ENCODE peak calls at places on chromosomes 4 and X, in ten cellular contexts. One of them, this sample, is unnamed.

GRCh38 chrX:2664497-2664896 is 26.6 kb upstream of the CD99 start:
- DNase-seq in cardiac muscle cell: no peak
- DNase-seq in activated CD8-positive, alpha-beta memory T cell treated with anti-CD3 and anti-CD28 coated beads, Interleukin-2, amount 10 ng/mL, durations not matched to agents 7 days and 5 days: no peak
- DNase-seq in heart right ventricle: peak; percentile 69
- DNase-seq in NCI-H1436: no peak
- DNase-seq in SJSA1: no peak
- DNase-seq in HFFc6: no peak
- DNase-seq in activated CD8-positive, alpha-beta T cell treated with anti-CD3 and anti-CD28 coated beads, Interleukin-2, amount 10 ng/mL, durations not matched to agents 7 days and 5 days: no peak
- DNase-seq in H1: no peak
- DNase-seq in Karpas-422: no peak
- DNase-seq in this sample: no peak

GRCh38 chr4:4477796-4478195 is 64.1 kb downstream of the STX18 start:
- DNase-seq in HFFc6: no peak
- DNase-seq in Karpas-422: no peak
- DNase-seq in heart right ventricle: no peak
- DNase-seq in cardiac muscle cell: no peak
- DNase-seq in activated CD8-positive, alpha-beta T cell treated with anti-CD3 and anti-CD28 coated beads, Interleukin-2, amount 10 ng/mL, durations not matched to agents 7 days and 5 days: no peak
- DNase-seq in SJSA1: no peak
- DNase-seq in H1: no peak
- DNase-seq in NCI-H1436: no peak
- DNase-seq in activated CD8-positive, alpha-beta memory T cell treated with anti-CD3 and anti-CD28 coated beads, Interleukin-2, amount 10 ng/mL, durations not matched to agents 7 days and 5 days: no peak
- DNase-seq in this sample: no peak

GRCh38 chr4:165381821-165382373 is 3.1 kb downstream of the CPE start:
- DNase-seq in HFFc6: no peak
- DNase-seq in activated CD8-positive, alpha-beta T cell treated with anti-CD3 and anti-CD28 coated beads, Interleukin-2, amount 10 ng/mL, durations not matched to agents 7 days and 5 days: no peak
- DNase-seq in H1: no peak
- DNase-seq in Karpas-422: no peak
- DNase-seq in cardiac muscle cell: no peak
- DNase-seq in SJSA1: no peak
- DNase-seq in heart right ventricle: no peak
- DNase-seq in NCI-H1436: no peak
- DNase-seq in activated CD8-positive, alpha-beta memory T cell treated with anti-CD3 and anti-CD28 coated beads, Interleukin-2, amount 10 ng/mL, durations not matched to agents 7 days and 5 days: no peak
- DNase-seq in this sample: no peak

GRCh38 chr4:67751260-67751659 is 2.9 kb downstream of the GNRHR start:
- DNase-seq in activated CD8-positive, alpha-beta T cell treated with anti-CD3 and anti-CD28 coated beads, Interleukin-2, amount 10 ng/mL, durations not matched to agents 7 days and 5 days: no peak
- DNase-seq in SJSA1: no peak
- DNase-seq in cardiac muscle cell: no peak
- DNase-seq in HFFc6: peak; percentile 18
- DNase-seq in Karpas-422: no peak
- DNase-seq in H1: no peak
- DNase-seq in heart right ventricle: no peak
- DNase-seq in activated CD8-positive, alpha-beta memory T cell treated with anti-CD3 and anti-CD28 coated beads, Interleukin-2, amount 10 ng/mL, durations not matched to agents 7 days and 5 days: no peak
- DNase-seq in NCI-H1436: no peak
- DNase-seq in this sample: no peak

GRCh38 chrX:1321689-1322088 is 14.9 kb upstream of the IL3RA start:
- DNase-seq in Karpas-422: no peak
- DNase-seq in heart right ventricle: no peak
- DNase-seq in activated CD8-positive, alpha-beta memory T cell treated with anti-CD3 and anti-CD28 coated beads, Interleukin-2, amount 10 ng/mL, durations not matched to agents 7 days and 5 days: no peak
- DNase-seq in cardiac muscle cell: no peak
- DNase-seq in NCI-H1436: no peak
- DNase-seq in HFFc6: no peak
- DNase-seq in H1: no peak
- DNase-seq in activated CD8-positive, alpha-beta T cell treated with anti-CD3 and anti-CD28 coated beads, Interleukin-2, amount 10 ng/mL, durations not matched to agents 7 days and 5 days: no peak
- DNase-seq in SJSA1: no peak
- DNase-seq in this sample: no peak

GRCh38 chr4:20015825-20016224 is 235.9 kb upstream of the SLIT2 start:
- DNase-seq in H1: no peak
- DNase-seq in NCI-H1436: no peak
- DNase-seq in HFFc6: no peak
- DNase-seq in activated CD8-positive, alpha-beta T cell treated with anti-CD3 and anti-CD28 coated beads, Interleukin-2, amount 10 ng/mL, durations not matched to agents 7 days and 5 days: no peak
- DNase-seq in heart right ventricle: no peak
- DNase-seq in SJSA1: no peak
- DNase-seq in cardiac muscle cell: no peak
- DNase-seq in Karpas-422: no peak
- DNase-seq in activated CD8-positive, alpha-beta memory T cell treated with anti-CD3 and anti-CD28 coated beads, Interleukin-2, amount 10 ng/mL, durations not matched to agents 7 days and 5 days: no peak
- DNase-seq in this sample: no peak

GRCh38 chr4:75338352-75338880 is 175.8 kb downstream of the RCHY1 start:
- DNase-seq in NCI-H1436: no peak
- DNase-seq in Karpas-422: no peak
- DNase-seq in heart right ventricle: no peak
- DNase-seq in cardiac muscle cell: no peak
- DNase-seq in activated CD8-positive, alpha-beta memory T cell treated with anti-CD3 and anti-CD28 coated beads, Interleukin-2, amount 10 ng/mL, durations not matched to agents 7 days and 5 days: no peak
- DNase-seq in activated CD8-positive, alpha-beta T cell treated with anti-CD3 and anti-CD28 coated beads, Interleukin-2, amount 10 ng/mL, durations not matched to agents 7 days and 5 days: no peak
- DNase-seq in H1: no peak
- DNase-seq in SJSA1: peak; percentile 41
- DNase-seq in HFFc6: no peak
- DNase-seq in this sample: no peak

GRCh38 chr4:95636061-95636460 is 87.3 kb upstream of the UNC5C start:
- DNase-seq in Karpas-422: no peak
- DNase-seq in activated CD8-positive, alpha-beta memory T cell treated with anti-CD3 and anti-CD28 coated beads, Interleukin-2, amount 10 ng/mL, durations not matched to agents 7 days and 5 days: no peak
- DNase-seq in HFFc6: no peak
- DNase-seq in SJSA1: no peak
- DNase-seq in activated CD8-positive, alpha-beta T cell treated with anti-CD3 and anti-CD28 coated beads, Interleukin-2, amount 10 ng/mL, durations not matched to agents 7 days and 5 days: no peak
- DNase-seq in H1: no peak
- DNase-seq in heart right ventricle: no peak
- DNase-seq in NCI-H1436: no peak
- DNase-seq in cardiac muscle cell: no peak
- DNase-seq in this sample: no peak

GRCh38 chrX:142637206-142637605 is 388.5 kb upstream of the SPANXN4 start:
- DNase-seq in H1: no peak
- DNase-seq in heart right ventricle: no peak
- DNase-seq in activated CD8-positive, alpha-beta memory T cell treated with anti-CD3 and anti-CD28 coated beads, Interleukin-2, amount 10 ng/mL, durations not matched to agents 7 days and 5 days: no peak
- DNase-seq in NCI-H1436: no peak
- DNase-seq in SJSA1: no peak
- DNase-seq in HFFc6: no peak
- DNase-seq in Karpas-422: no peak
- DNase-seq in activated CD8-positive, alpha-beta T cell treated with anti-CD3 and anti-CD28 coated beads, Interleukin-2, amount 10 ng/mL, durations not matched to agents 7 days and 5 days: no peak
- DNase-seq in cardiac muscle cell: no peak
- DNase-seq in this sample: no peak

GRCh38 chr4:3294401-3295241 is 1.8 kb downstream of the RGS12 start:
- DNase-seq in heart right ventricle: no peak
- DNase-seq in SJSA1: no peak
- DNase-seq in activated CD8-positive, alpha-beta T cell treated with anti-CD3 and anti-CD28 coated beads, Interleukin-2, amount 10 ng/mL, durations not matched to agents 7 days and 5 days: peak; percentile 19
- DNase-seq in activated CD8-positive, alpha-beta memory T cell treated with anti-CD3 and anti-CD28 coated beads, Interleukin-2, amount 10 ng/mL, durations not matched to agents 7 days and 5 days: peak; percentile 40
- DNase-seq in HFFc6: no peak
- DNase-seq in H1: no peak
- DNase-seq in NCI-H1436: no peak
- DNase-seq in Karpas-422: no peak
- DNase-seq in cardiac muscle cell: no peak
- DNase-seq in this sample: no peak

GRCh38 chrX:56576721-56577120 is 13.3 kb downstream of the UBQLN2 start:
- DNase-seq in HFFc6: no peak
- DNase-seq in cardiac muscle cell: no peak
- DNase-seq in activated CD8-positive, alpha-beta memory T cell treated with anti-CD3 and anti-CD28 coated beads, Interleukin-2, amount 10 ng/mL, durations not matched to agents 7 days and 5 days: no peak
- DNase-seq in heart right ventricle: no peak
- DNase-seq in Karpas-422: no peak
- DNase-seq in SJSA1: no peak
- DNase-seq in activated CD8-positive, alpha-beta T cell treated with anti-CD3 and anti-CD28 coated beads, Interleukin-2, amount 10 ng/mL, durations not matched to agents 7 days and 5 days: no peak
- DNase-seq in NCI-H1436: no peak
- DNase-seq in H1: no peak
- DNase-seq in this sample: no peak

GRCh38 chr4:86358176-86358701 is 1.6 kb downstream of the MAPK10 start:
- DNase-seq in activated CD8-positive, alpha-beta memory T cell treated with anti-CD3 and anti-CD28 coated beads, Interleukin-2, amount 10 ng/mL, durations not matched to agents 7 days and 5 days: no peak
- DNase-seq in SJSA1: no peak
- DNase-seq in activated CD8-positive, alpha-beta T cell treated with anti-CD3 and anti-CD28 coated beads, Interleukin-2, amount 10 ng/mL, durations not matched to agents 7 days and 5 days: no peak
- DNase-seq in heart right ventricle: no peak
- DNase-seq in Karpas-422: peak; percentile 74
- DNase-seq in NCI-H1436: no peak
- DNase-seq in H1: no peak
- DNase-seq in cardiac muscle cell: peak; percentile 10
- DNase-seq in HFFc6: no peak
- DNase-seq in this sample: no peak

GRCh38 chr4:145177511-145177905 is 2.9 kb downstream of the OTUD4 start:
- DNase-seq in heart right ventricle: peak; percentile 37
- DNase-seq in NCI-H1436: no peak
- DNase-seq in cardiac muscle cell: peak; percentile 58
- DNase-seq in activated CD8-positive, alpha-beta T cell treated with anti-CD3 and anti-CD28 coated beads, Interleukin-2, amount 10 ng/mL, durations not matched to agents 7 days and 5 days: no peak
- DNase-seq in H1: no peak
- DNase-seq in Karpas-422: peak; percentile 60
- DNase-seq in HFFc6: no peak
- DNase-seq in activated CD8-positive, alpha-beta memory T cell treated with anti-CD3 and anti-CD28 coated beads, Interleukin-2, amount 10 ng/mL, durations not matched to agents 7 days and 5 days: no peak
- DNase-seq in SJSA1: no peak
- DNase-seq in this sample: no peak

GRCh38 chrX:8841911-8842310 is 40.7 kb upstream of the FAM9A start:
- DNase-seq in activated CD8-positive, alpha-beta memory T cell treated with anti-CD3 and anti-CD28 coated beads, Interleukin-2, amount 10 ng/mL, durations not matched to agents 7 days and 5 days: no peak
- DNase-seq in Karpas-422: no peak
- DNase-seq in activated CD8-positive, alpha-beta T cell treated with anti-CD3 and anti-CD28 coated beads, Interleukin-2, amount 10 ng/mL, durations not matched to agents 7 days and 5 days: no peak
- DNase-seq in H1: no peak
- DNase-seq in heart right ventricle: no peak
- DNase-seq in SJSA1: no peak
- DNase-seq in HFFc6: no peak
- DNase-seq in NCI-H1436: no peak
- DNase-seq in cardiac muscle cell: no peak
- DNase-seq in this sample: no peak

GRCh38 chr4:136650541-136651277 is 881.6 kb downstream of the PCDH18 start:
- DNase-seq in SJSA1: no peak
- DNase-seq in cardiac muscle cell: no peak
- DNase-seq in HFFc6: no peak
- DNase-seq in activated CD8-positive, alpha-beta memory T cell treated with anti-CD3 and anti-CD28 coated beads, Interleukin-2, amount 10 ng/mL, durations not matched to agents 7 days and 5 days: no peak
- DNase-seq in heart right ventricle: no peak
- DNase-seq in H1: no peak
- DNase-seq in Karpas-422: no peak
- DNase-seq in NCI-H1436: no peak
- DNase-seq in activated CD8-positive, alpha-beta T cell treated with anti-CD3 and anti-CD28 coated beads, Interleukin-2, amount 10 ng/mL, durations not matched to agents 7 days and 5 days: no peak
- DNase-seq in this sample: peak; percentile 34

GRCh38 chrX:49992809-49993208 is 70.4 kb downstream of the CLCN5 start:
- DNase-seq in NCI-H1436: no peak
- DNase-seq in activated CD8-positive, alpha-beta memory T cell treated with anti-CD3 and anti-CD28 coated beads, Interleukin-2, amount 10 ng/mL, durations not matched to agents 7 days and 5 days: no peak
- DNase-seq in heart right ventricle: peak; percentile 3
- DNase-seq in H1: no peak
- DNase-seq in HFFc6: no peak
- DNase-seq in SJSA1: no peak
- DNase-seq in cardiac muscle cell: no peak
- DNase-seq in Karpas-422: no peak
- DNase-seq in activated CD8-positive, alpha-beta T cell treated with anti-CD3 and anti-CD28 coated beads, Interleukin-2, amount 10 ng/mL, durations not matched to agents 7 days and 5 days: no peak
- DNase-seq in this sample: no peak

GRCh38 chrX:48306175-48306574 is 50.3 kb downstream of the SSX3 start:
- DNase-seq in cardiac muscle cell: no peak
- DNase-seq in NCI-H1436: no peak
- DNase-seq in Karpas-422: no peak
- DNase-seq in activated CD8-positive, alpha-beta T cell treated with anti-CD3 and anti-CD28 coated beads, Interleukin-2, amount 10 ng/mL, durations not matched to agents 7 days and 5 days: no peak
- DNase-seq in activated CD8-positive, alpha-beta memory T cell treated with anti-CD3 and anti-CD28 coated beads, Interleukin-2, amount 10 ng/mL, durations not matched to agents 7 days and 5 days: no peak
- DNase-seq in heart right ventricle: no peak
- DNase-seq in HFFc6: no peak
- DNase-seq in SJSA1: no peak
- DNase-seq in H1: no peak
- DNase-seq in this sample: no peak

GRCh38 chrX:74251006-74251930 is 52.7 kb upstream of the ZCCHC13 start:
- DNase-seq in activated CD8-positive, alpha-beta T cell treated with anti-CD3 and anti-CD28 coated beads, Interleukin-2, amount 10 ng/mL, durations not matched to agents 7 days and 5 days: no peak
- DNase-seq in HFFc6: peak; percentile 51
- DNase-seq in activated CD8-positive, alpha-beta memory T cell treated with anti-CD3 and anti-CD28 coated beads, Interleukin-2, amount 10 ng/mL, durations not matched to agents 7 days and 5 days: no peak
- DNase-seq in NCI-H1436: no peak
- DNase-seq in cardiac muscle cell: no peak
- DNase-seq in H1: no peak
- DNase-seq in heart right ventricle: no peak
- DNase-seq in SJSA1: peak; percentile 54
- DNase-seq in Karpas-422: no peak
- DNase-seq in this sample: no peak

GRCh38 chrX:276588-277171 is 4.5 kb upstream of the PLCXD1 start:
- DNase-seq in activated CD8-positive, alpha-beta T cell treated with anti-CD3 and anti-CD28 coated beads, Interleukin-2, amount 10 ng/mL, durations not matched to agents 7 days and 5 days: no peak
- DNase-seq in NCI-H1436: no peak
- DNase-seq in cardiac muscle cell: no peak
- DNase-seq in SJSA1: peak; percentile 26
- DNase-seq in Karpas-422: no peak
- DNase-seq in heart right ventricle: no peak
- DNase-seq in H1: no peak
- DNase-seq in activated CD8-positive, alpha-beta memory T cell treated with anti-CD3 and anti-CD28 coated beads, Interleukin-2, amount 10 ng/mL, durations not matched to agents 7 days and 5 days: no peak
- DNase-seq in HFFc6: peak; percentile 76
- DNase-seq in this sample: no peak

GRCh38 chr4:19051751-19052296 is 1030.3 kb upstream of the LCORL start:
- DNase-seq in H1: no peak
- DNase-seq in Karpas-422: no peak
- DNase-seq in SJSA1: no peak
- DNase-seq in heart right ventricle: no peak
- DNase-seq in HFFc6: peak; percentile 38
- DNase-seq in activated CD8-positive, alpha-beta memory T cell treated with anti-CD3 and anti-CD28 coated beads, Interleukin-2, amount 10 ng/mL, durations not matched to agents 7 days and 5 days: no peak
- DNase-seq in cardiac muscle cell: no peak
- DNase-seq in NCI-H1436: no peak
- DNase-seq in activated CD8-positive, alpha-beta T cell treated with anti-CD3 and anti-CD28 coated beads, Interleukin-2, amount 10 ng/mL, durations not matched to agents 7 days and 5 days: no peak
- DNase-seq in this sample: no peak

GRCh38 chr4:3414421-3415279 is 27.1 kb upstream of the HGFAC start:
- DNase-seq in heart right ventricle: no peak
- DNase-seq in SJSA1: no peak
- DNase-seq in HFFc6: no peak
- DNase-seq in H1: no peak
- DNase-seq in cardiac muscle cell: no peak
- DNase-seq in NCI-H1436: no peak
- DNase-seq in activated CD8-positive, alpha-beta T cell treated with anti-CD3 and anti-CD28 coated beads, Interleukin-2, amount 10 ng/mL, durations not matched to agents 7 days and 5 days: no peak
- DNase-seq in activated CD8-positive, alpha-beta memory T cell treated with anti-CD3 and anti-CD28 coated beads, Interleukin-2, amount 10 ng/mL, durations not matched to agents 7 days and 5 days: no peak
- DNase-seq in Karpas-422: no peak
- DNase-seq in this sample: no peak

GRCh38 chr4:1523033-1523432 is 116.8 kb upstream of the NKX1-1 start:
- DNase-seq in activated CD8-positive, alpha-beta memory T cell treated with anti-CD3 and anti-CD28 coated beads, Interleukin-2, amount 10 ng/mL, durations not matched to agents 7 days and 5 days: no peak
- DNase-seq in NCI-H1436: no peak
- DNase-seq in cardiac muscle cell: no peak
- DNase-seq in SJSA1: no peak
- DNase-seq in Karpas-422: no peak
- DNase-seq in activated CD8-positive, alpha-beta T cell treated with anti-CD3 and anti-CD28 coated beads, Interleukin-2, amount 10 ng/mL, durations not matched to agents 7 days and 5 days: no peak
- DNase-seq in HFFc6: no peak
- DNase-seq in heart right ventricle: no peak
- DNase-seq in H1: no peak
- DNase-seq in this sample: no peak